ENCODE peak calls at places on chromosome 14, in five cellular contexts. One of them, this sample, is unnamed.

GRCh38 chr14:95460647-95461478 is 55.6 kb downstream of the SYNE3 start:
- DNase-seq in activated naive CD4-positive, alpha-beta T cell treated with anti-CD3 and anti-CD28 coated beads for 36 hours: no peak
- DNase-seq in SW480: peak
- DNase-seq in GM04504: peak
- DNase-seq in cardiac fibroblast: peak
- DNase-seq in this sample: no peak

GRCh38 chr14:20295067-20295466 is 10.7 kb downstream of the TTC5 start:
- DNase-seq in activated naive CD4-positive, alpha-beta T cell treated with anti-CD3 and anti-CD28 coated beads for 36 hours: peak
- DNase-seq in SW480: no peak
- DNase-seq in GM04504: no peak
- DNase-seq in cardiac fibroblast: no peak
- DNase-seq in this sample: no peak

GRCh38 chr14:87896393-87897380 is 96.3 kb downstream of the GALC start:
- DNase-seq in activated naive CD4-positive, alpha-beta T cell treated with anti-CD3 and anti-CD28 coated beads for 36 hours: peak
- DNase-seq in SW480: peak
- DNase-seq in GM04504: no peak
- DNase-seq in cardiac fibroblast: peak
- DNase-seq in this sample: peak

GRCh38 chr14:59055439-59056045 is 132.9 kb upstream of the DAAM1 start:
- DNase-seq in activated naive CD4-positive, alpha-beta T cell treated with anti-CD3 and anti-CD28 coated beads for 36 hours: peak
- DNase-seq in SW480: peak
- DNase-seq in GM04504: peak
- DNase-seq in cardiac fibroblast: peak
- DNase-seq in this sample: peak

GRCh38 chr14:49961270-49962222 is 68.7 kb downstream of the ARF6 start:
- DNase-seq in activated naive CD4-positive, alpha-beta T cell treated with anti-CD3 and anti-CD28 coated beads for 36 hours: peak
- DNase-seq in SW480: peak
- DNase-seq in GM04504: no peak
- DNase-seq in cardiac fibroblast: no peak
- DNase-seq in this sample: peak

GRCh38 chr14:29310757-29311156 is 544.2 kb downstream of the FOXG1 start:
- DNase-seq in activated naive CD4-positive, alpha-beta T cell treated with anti-CD3 and anti-CD28 coated beads for 36 hours: no peak
- DNase-seq in SW480: no peak
- DNase-seq in GM04504: peak
- DNase-seq in cardiac fibroblast: peak
- DNase-seq in this sample: no peak

GRCh38 chr14:81211844-81212243 is 8.9 kb downstream of the GTF2A1 start:
- DNase-seq in activated naive CD4-positive, alpha-beta T cell treated with anti-CD3 and anti-CD28 coated beads for 36 hours: peak
- DNase-seq in SW480: peak
- DNase-seq in GM04504: no peak
- DNase-seq in cardiac fibroblast: peak
- DNase-seq in this sample: no peak

GRCh38 chr14:99971929-99972747 is 93.1 kb upstream of the EVL start:
- DNase-seq in activated naive CD4-positive, alpha-beta T cell treated with anti-CD3 and anti-CD28 coated beads for 36 hours: peak
- DNase-seq in SW480: no peak
- DNase-seq in GM04504: no peak
- DNase-seq in cardiac fibroblast: peak
- DNase-seq in this sample: peak

GRCh38 chr14:95620659-95621059 is 65.6 kb upstream of the TCL1B start:
- DNase-seq in activated naive CD4-positive, alpha-beta T cell treated with anti-CD3 and anti-CD28 coated beads for 36 hours: no peak
- DNase-seq in SW480: no peak
- DNase-seq in GM04504: no peak
- DNase-seq in cardiac fibroblast: no peak
- DNase-seq in this sample: no peak

GRCh38 chr14:30553311-30553989 is 5.5 kb upstream of the G2E3 start:
- DNase-seq in activated naive CD4-positive, alpha-beta T cell treated with anti-CD3 and anti-CD28 coated beads for 36 hours: peak
- DNase-seq in SW480: no peak
- DNase-seq in GM04504: peak
- DNase-seq in cardiac fibroblast: peak
- DNase-seq in this sample: peak

GRCh38 chr14:24164591-24164991 is 3.5 kb downstream of the IRF9 start:
- DNase-seq in activated naive CD4-positive, alpha-beta T cell treated with anti-CD3 and anti-CD28 coated beads for 36 hours: no peak
- DNase-seq in SW480: no peak
- DNase-seq in GM04504: no peak
- DNase-seq in cardiac fibroblast: no peak
- DNase-seq in this sample: no peak

GRCh38 chr14:50602035-50602434 is 42.1 kb downstream of the ATL1 start:
- DNase-seq in activated naive CD4-positive, alpha-beta T cell treated with anti-CD3 and anti-CD28 coated beads for 36 hours: no peak
- DNase-seq in SW480: no peak
- DNase-seq in GM04504: no peak
- DNase-seq in cardiac fibroblast: no peak
- DNase-seq in this sample: no peak

GRCh38 chr14:82855912-82856381 is 1322.3 kb upstream of the SEL1L start:
- DNase-seq in activated naive CD4-positive, alpha-beta T cell treated with anti-CD3 and anti-CD28 coated beads for 36 hours: no peak
- DNase-seq in SW480: peak
- DNase-seq in GM04504: no peak
- DNase-seq in cardiac fibroblast: peak
- DNase-seq in this sample: peak

GRCh38 chr14:67167420-67168109 is 21.7 kb upstream of the GARIN2 start:
- DNase-seq in activated naive CD4-positive, alpha-beta T cell treated with anti-CD3 and anti-CD28 coated beads for 36 hours: no peak
- DNase-seq in SW480: peak
- DNase-seq in GM04504: no peak
- DNase-seq in cardiac fibroblast: peak
- DNase-seq in this sample: no peak

GRCh38 chr14:100640481-100641273 is 53.5 kb upstream of the BEGAIN start:
- DNase-seq in activated naive CD4-positive, alpha-beta T cell treated with anti-CD3 and anti-CD28 coated beads for 36 hours: peak
- DNase-seq in SW480: peak
- DNase-seq in GM04504: no peak
- DNase-seq in cardiac fibroblast: no peak
- DNase-seq in this sample: no peak

GRCh38 chr14:20501346-20501745 is 4.0 kb upstream of the RNASE10 start:
- DNase-seq in activated naive CD4-positive, alpha-beta T cell treated with anti-CD3 and anti-CD28 coated beads for 36 hours: no peak
- DNase-seq in SW480: no peak
- DNase-seq in GM04504: no peak
- DNase-seq in cardiac fibroblast: peak
- DNase-seq in this sample: peak

GRCh38 chr14:104291123-104292000 is 153.0 kb downstream of the KIF26A start:
- DNase-seq in activated naive CD4-positive, alpha-beta T cell treated with anti-CD3 and anti-CD28 coated beads for 36 hours: no peak
- DNase-seq in SW480: no peak
- DNase-seq in GM04504: no peak
- DNase-seq in cardiac fibroblast: no peak
- DNase-seq in this sample: no peak

GRCh38 chr14:69199786-69200185 is 8.5 kb downstream of the EXD2 start:
- DNase-seq in activated naive CD4-positive, alpha-beta T cell treated with anti-CD3 and anti-CD28 coated beads for 36 hours: no peak
- DNase-seq in SW480: no peak
- DNase-seq in GM04504: no peak
- DNase-seq in cardiac fibroblast: no peak
- DNase-seq in this sample: no peak

GRCh38 chr14:69129264-69129880 is 23.5 kb downstream of the DCAF5 start:
- DNase-seq in activated naive CD4-positive, alpha-beta T cell treated with anti-CD3 and anti-CD28 coated beads for 36 hours: peak
- DNase-seq in SW480: peak
- DNase-seq in GM04504: peak
- DNase-seq in cardiac fibroblast: peak
- DNase-seq in this sample: peak

GRCh38 chr14:68377459-68377858 is 415.4 kb downstream of the ZFP36L1 start:
- DNase-seq in activated naive CD4-positive, alpha-beta T cell treated with anti-CD3 and anti-CD28 coated beads for 36 hours: peak
- DNase-seq in SW480: peak
- DNase-seq in GM04504: no peak
- DNase-seq in cardiac fibroblast: peak
- DNase-seq in this sample: peak

GRCh38 chr14:61077946-61078738 is 97.1 kb downstream of the SLC38A6 start:
- DNase-seq in activated naive CD4-positive, alpha-beta T cell treated with anti-CD3 and anti-CD28 coated beads for 36 hours: no peak
- DNase-seq in SW480: no peak
- DNase-seq in GM04504: no peak
- DNase-seq in cardiac fibroblast: peak
- DNase-seq in this sample: peak

GRCh38 chr14:94355191-94355794 is 32.2 kb upstream of the SERPINA6 start:
- DNase-seq in activated naive CD4-positive, alpha-beta T cell treated with anti-CD3 and anti-CD28 coated beads for 36 hours: peak
- DNase-seq in SW480: peak
- DNase-seq in GM04504: peak
- DNase-seq in cardiac fibroblast: peak
- DNase-seq in this sample: peak

GRCh38 chr14:92511472-92512247 is 1.9 kb upstream of the RIN3 start:
- DNase-seq in activated naive CD4-positive, alpha-beta T cell treated with anti-CD3 and anti-CD28 coated beads for 36 hours: no peak
- DNase-seq in SW480: peak
- DNase-seq in GM04504: peak
- DNase-seq in cardiac fibroblast: peak
- DNase-seq in this sample: peak

GRCh38 chr14:92400579-92401444 is 77.8 kb downstream of the SLC24A4 start:
- DNase-seq in activated naive CD4-positive, alpha-beta T cell treated with anti-CD3 and anti-CD28 coated beads for 36 hours: no peak
- DNase-seq in SW480: no peak
- DNase-seq in GM04504: no peak
- DNase-seq in cardiac fibroblast: no peak
- DNase-seq in this sample: no peak

GRCh38 chr14:56754966-56755365 is 55.3 kb downstream of the OTX2 start:
- DNase-seq in activated naive CD4-positive, alpha-beta T cell treated with anti-CD3 and anti-CD28 coated beads for 36 hours: no peak
- DNase-seq in SW480: no peak
- DNase-seq in GM04504: no peak
- DNase-seq in cardiac fibroblast: no peak
- DNase-seq in this sample: no peak

GRCh38 chr14:87656315-87656714 is 336.7 kb downstream of the GALC start:
- DNase-seq in activated naive CD4-positive, alpha-beta T cell treated with anti-CD3 and anti-CD28 coated beads for 36 hours: no peak
- DNase-seq in SW480: no peak
- DNase-seq in GM04504: no peak
- DNase-seq in cardiac fibroblast: no peak
- DNase-seq in this sample: no peak

GRCh38 chr14:32186248-32186647 is 15.6 kb upstream of the RNU6-7 start:
- DNase-seq in activated naive CD4-positive, alpha-beta T cell treated with anti-CD3 and anti-CD28 coated beads for 36 hours: no peak
- DNase-seq in SW480: no peak
- DNase-seq in GM04504: no peak
- DNase-seq in cardiac fibroblast: no peak
- DNase-seq in this sample: no peak

GRCh38 chr14:92460916-92461579 is 52.5 kb upstream of the RIN3 start:
- DNase-seq in activated naive CD4-positive, alpha-beta T cell treated with anti-CD3 and anti-CD28 coated beads for 36 hours: peak
- DNase-seq in SW480: no peak
- DNase-seq in GM04504: peak
- DNase-seq in cardiac fibroblast: peak
- DNase-seq in this sample: no peak

GRCh38 chr14:106094654-106095189 is 568.3 kb downstream of the TMEM121 start:
- DNase-seq in activated naive CD4-positive, alpha-beta T cell treated with anti-CD3 and anti-CD28 coated beads for 36 hours: peak
- DNase-seq in SW480: no peak
- DNase-seq in GM04504: no peak
- DNase-seq in cardiac fibroblast: peak
- DNase-seq in this sample: no peak

GRCh38 chr14:54676822-54677708 is 110.1 kb downstream of the SAMD4A start:
- DNase-seq in activated naive CD4-positive, alpha-beta T cell treated with anti-CD3 and anti-CD28 coated beads for 36 hours: no peak
- DNase-seq in SW480: peak
- DNase-seq in GM04504: peak
- DNase-seq in cardiac fibroblast: peak
- DNase-seq in this sample: peak

GRCh38 chr14:69695664-69696527 is 71.0 kb upstream of the SRSF5 start:
- DNase-seq in activated naive CD4-positive, alpha-beta T cell treated with anti-CD3 and anti-CD28 coated beads for 36 hours: peak
- DNase-seq in SW480: no peak
- DNase-seq in GM04504: no peak
- DNase-seq in cardiac fibroblast: peak
- DNase-seq in this sample: peak

GRCh38 chr14:93543766-93544165 is 113.0 kb downstream of the UNC79 start:
- DNase-seq in activated naive CD4-positive, alpha-beta T cell treated with anti-CD3 and anti-CD28 coated beads for 36 hours: no peak
- DNase-seq in SW480: peak
- DNase-seq in GM04504: peak
- DNase-seq in cardiac fibroblast: peak
- DNase-seq in this sample: peak

GRCh38 chr14:93986972-93987371 is 10.1 kb upstream of the CCDC197 start:
- DNase-seq in activated naive CD4-positive, alpha-beta T cell treated with anti-CD3 and anti-CD28 coated beads for 36 hours: no peak
- DNase-seq in SW480: no peak
- DNase-seq in GM04504: no peak
- DNase-seq in cardiac fibroblast: no peak
- DNase-seq in this sample: no peak

GRCh38 chr14:100557658-100558057 is 29.6 kb downstream of the BEGAIN start:
- DNase-seq in activated naive CD4-positive, alpha-beta T cell treated with anti-CD3 and anti-CD28 coated beads for 36 hours: no peak
- DNase-seq in SW480: no peak
- DNase-seq in GM04504: no peak
- DNase-seq in cardiac fibroblast: no peak
- DNase-seq in this sample: no peak